ENCODE peak calls at places on chromosome 17, in seven cellular contexts. A is kidney epithelial cell, J is globus pallidus, O is neural crest cell, W is ELR, I is right atrium auricular region, M is mucosa of gallbladder. R is an unnamed sample.

GRCh38 chr17:6558276-6558675 is 1.9 kb upstream of the PITPNM3 start:
- DNase-seq in A (no peak), O (no peak), M (no peak), I (no peak), J (no peak), W (no peak), R (no peak)

GRCh38 chr17:36505171-36505570 is 18.7 kb downstream of the ZNHIT3 start:
- DNase-seq in M (no peak), J (no peak), O (no peak), W (no peak), I (no peak), A (no peak), R (no peak)

GRCh38 chr17:60863892-60864673 is 186.4 kb downstream of the BCAS3 start:
- DNase-seq in M (no peak), J (no peak), A (no peak), I (no peak), O (no peak), W (no peak), R (no peak)

GRCh38 chr17:77476006-77476405 is 335.2 kb downstream of the SEC14L1 start:
- DNase-seq in J (no peak), O (no peak), I (no peak), W (peak; percentile 29), M (no peak), A (no peak), R (peak; percentile 20)

GRCh38 chr17:61310611-61311010 is 89.0 kb upstream of the TBX2 start:
- DNase-seq in W (peak; percentile 60), J (no peak), M (no peak), O (no peak), I (no peak), A (no peak), R (no peak)

GRCh38 chr17:34099859-34100258 is 155.2 kb upstream of the CCL2 start:
- DNase-seq in J (no peak), A (no peak), W (no peak), O (no peak), M (no peak), I (no peak), R (no peak)

GRCh38 chr17:77829871-77830799 is 128.4 kb upstream of the TNRC6C start:
- DNase-seq in J (no peak), O (no peak), I (peak; percentile 76), A (no peak), M (no peak), W (peak; percentile 83), R (peak; percentile 86)

GRCh38 chr17:56499799-56500388 is 93.6 kb upstream of the NOG start:
- DNase-seq in M (no peak), O (no peak), A (no peak), W (peak; percentile 71), J (no peak), I (no peak), R (no peak)

GRCh38 chr17:13024526-13025263 is 6.9 kb upstream of the ELAC2 start:
- DNase-seq in J (peak; percentile 48), A (no peak), W (peak; percentile 72), M (peak; percentile 34), I (no peak), O (peak; percentile 85), R (peak; percentile 32)

GRCh38 chr17:61862105-61862574 is 1.2 kb downstream of the BRIP1 start:
- DNase-seq in W (peak; percentile 60), O (no peak), M (no peak), J (no peak), I (no peak), A (peak; percentile 44), R (no peak)

GRCh38 chr17:64019486-64020067 is 856 bp downstream of the ICAM2 start:
- DNase-seq in M (no peak), W (no peak), A (no peak), O (no peak), I (no peak), J (no peak), R (no peak)

GRCh38 chr17:55660171-55660886 is 62.3 kb downstream of the TMEM100 start:
- DNase-seq in W (no peak), O (no peak), M (no peak), I (no peak), A (no peak), J (no peak), R (no peak)

GRCh38 chr17:48997103-48997826 is at the start of gene IGF2BP1:
- DNase-seq in A (no peak), J (no peak), W (peak; percentile 88), M (no peak), I (peak; percentile 51), O (peak; percentile 75), R (no peak)

GRCh38 chr17:42372142-42372541 is 16.1 kb downstream of the STAT3 start:
- DNase-seq in J (no peak), I (no peak), M (no peak), W (no peak), A (no peak), O (no peak), R (no peak)

GRCh38 chr17:16947470-16947869 is 24.4 kb downstream of the TNFRSF13B start:
- DNase-seq in J (peak; percentile 80), W (no peak), M (no peak), O (no peak), I (no peak), A (no peak), R (no peak)

R was measured in heart right ventricle.